ENCODE peak calls at places on chromosomes 4 and X, in five cellular contexts. G is heart right ventricle; C is Peyer's patch; I is CD8-positive, alpha-beta T cell; N is psoas muscle. Z is an unnamed sample. For H3K4me1 and H3K9me3, the result is how much of the 10 kb centered on the place peaks cover.

GRCh38 chr4:2281575-2282343 is 19.9 kb upstream of the MXD4 start:
- DNase-seq in G (peak), C (no peak), I (peak), N (no peak), Z (peak)

GRCh38 chr4:167775374-167775773 is 317.0 kb upstream of the ANXA10 start:
- DNase-seq in G (no peak), I (no peak), C (no peak), N (no peak), Z (no peak)

GRCh38 chrX:8783100-8784098 is 17.8 kb downstream of the FAM9A start:
- DNase-seq in C (no peak), I (peak), G (no peak), N (no peak), Z (peak)

GRCh38 chr4:37827030-37827705 is 682 bp downstream of the PGM2 start:
- DNase-seq in C (no peak), G (no peak), I (no peak), N (no peak), Z (no peak)

GRCh38 chrX:110280954-110281353 is 36.9 kb downstream of the AMMECR1 start:
- DNase-seq in I (no peak), G (no peak), C (no peak), N (no peak), Z (no peak)

GRCh38 chr4:11436673-11437072 is 8.0 kb upstream of the HS3ST1 start:
- DNase-seq in N (no peak), C (no peak), I (no peak), G (no peak), Z (no peak)

GRCh38 chr4:36446275-36446674 is 164.9 kb downstream of the DTHD1 start:
- DNase-seq in I (no peak), C (no peak), N (no peak), G (no peak), Z (no peak)

GRCh38 chrX:50430917-50431316 is 39.7 kb downstream of the DGKK start:
- DNase-seq in G (no peak), N (no peak), I (no peak), C (no peak), Z (no peak)

GRCh38 chrX:295136-295535 is 14.0 kb downstream of the PLCXD1 start:
- DNase-seq in G (no peak), N (no peak), I (no peak), C (no peak), Z (peak)

GRCh38 chrX:57313583-57314215 is 27.2 kb downstream of the FAAH2 start:
- DNase-seq in N (no peak), I (no peak), C (no peak), G (no peak), Z (no peak)

GRCh38 chr4:167779280-167779679 is 313.1 kb upstream of the ANXA10 start:
- DNase-seq in I (no peak), C (no peak), N (no peak), G (no peak), Z (no peak)

GRCh38 chr4:8319731-8320385 is 50.3 kb downstream of the HTRA3 start:
- DNase-seq in N (peak), C (peak), I (no peak), G (peak), Z (no peak)

GRCh38 chrX:32137525-32137924 is 1065.7 kb upstream of the FTHL17 start:
- DNase-seq in I (no peak), C (no peak), N (no peak), G (no peak), Z (no peak)

GRCh38 chrX:10089378-10089795 is 67.4 kb upstream of the CLCN4 start:
- DNase-seq in G (no peak), I (no peak), N (no peak), C (no peak), Z (no peak)

GRCh38 chr4:99430106-99430505 is 5.0 kb downstream of the ADH7 start:
- DNase-seq in N (no peak), C (no peak), I (no peak), G (no peak), Z (no peak)

GRCh38 chr4:152996672-152997071 is 60.5 kb downstream of the FHDC1 start:
- DNase-seq in I (no peak), N (no peak), C (no peak), G (no peak), Z (no peak)

GRCh38 chr4:183175631-183176232 is 76.7 kb downstream of the WWC2 start:
- DNase-seq in C (no peak), I (no peak), G (no peak), N (no peak), Z (no peak)

GRCh38 chr4:156328882-156329281 is 375.2 kb upstream of the CTSO start:
- DNase-seq in C (no peak), I (no peak), N (no peak), G (no peak), Z (no peak)

DNA sequence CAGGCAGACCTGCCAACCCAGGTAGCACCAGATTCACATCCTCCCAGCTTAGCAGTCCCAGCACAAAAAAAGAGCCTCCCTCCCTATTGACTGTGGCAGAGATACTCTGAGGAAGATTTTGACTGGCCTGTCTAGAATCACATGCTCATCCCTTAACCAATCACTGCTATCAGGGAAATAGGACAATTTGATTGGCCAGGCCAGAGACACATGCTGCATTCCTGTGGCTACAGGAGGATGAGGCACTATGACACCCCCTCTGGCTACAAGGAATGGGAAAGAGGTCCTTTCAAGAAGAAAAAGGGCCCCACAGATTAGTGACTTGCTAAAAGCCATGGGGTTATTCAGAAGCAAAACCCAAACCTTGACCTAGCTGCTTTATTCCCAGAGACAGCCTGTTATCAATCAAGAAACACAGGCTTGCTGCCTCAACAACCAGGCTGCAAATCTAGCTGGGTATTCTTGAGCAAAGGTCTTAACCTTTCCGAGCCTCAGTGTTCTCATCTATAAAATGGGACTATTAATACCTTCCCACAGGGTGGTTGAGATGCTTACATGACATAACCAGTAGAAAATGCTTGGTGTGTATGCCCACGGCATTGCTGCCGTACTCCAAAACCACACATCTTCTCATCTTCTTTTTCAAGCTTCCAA is 147.6 kb downstream of the BCOR start:
- DNase-seq in N (no peak), G (no peak), C (no peak), I (no peak), Z (no peak)
- H3K4me1 ChIP-seq in N (under half), G (under half), C (under half), I (under half), Z (under half)

GRCh38 chr4:103786014-103786413 is 66.2 kb upstream of the TACR3 start:
- DNase-seq in C (no peak), N (no peak), I (no peak), G (no peak), Z (peak)
- TF ChIP-seq CTCF in C (no peak), N (peak), I (no peak), G (no peak), Z (no peak)

DNA sequence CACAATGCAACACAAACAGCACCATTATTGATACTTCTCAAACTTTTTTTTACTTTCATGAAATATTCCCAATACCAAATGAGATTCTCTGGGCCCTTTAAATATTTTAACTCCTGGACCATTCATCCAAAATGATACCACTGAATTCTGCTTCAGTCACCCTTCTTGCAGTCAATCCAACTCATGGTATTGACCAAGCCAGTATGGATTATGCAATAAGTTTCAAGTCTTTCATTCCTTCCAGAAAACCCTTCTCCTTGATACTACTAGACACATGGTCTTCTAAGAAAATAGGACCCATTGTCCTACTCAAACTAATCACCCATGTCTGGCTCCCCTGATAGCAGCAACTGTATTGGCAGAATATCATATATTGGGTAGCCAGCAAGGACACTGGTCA is 23.0 kb downstream of the ZNF721 start:
- DNase-seq in G (no peak), C (no peak), N (no peak), I (no peak), Z (no peak)
- H3K9me3 ChIP-seq in G (under half), C (under half), N (under half), I (under half), Z (under half)

GRCh38 chr4:184817494-184818215 is 8.1 kb downstream of the ACSL1 start:
- DNase-seq in C (no peak), G (no peak), I (no peak), N (no peak), Z (no peak)
- H3K4me1 ChIP-seq in C (under half), G (half or more), I (under half), N (half or more), Z (under half)

DNA sequence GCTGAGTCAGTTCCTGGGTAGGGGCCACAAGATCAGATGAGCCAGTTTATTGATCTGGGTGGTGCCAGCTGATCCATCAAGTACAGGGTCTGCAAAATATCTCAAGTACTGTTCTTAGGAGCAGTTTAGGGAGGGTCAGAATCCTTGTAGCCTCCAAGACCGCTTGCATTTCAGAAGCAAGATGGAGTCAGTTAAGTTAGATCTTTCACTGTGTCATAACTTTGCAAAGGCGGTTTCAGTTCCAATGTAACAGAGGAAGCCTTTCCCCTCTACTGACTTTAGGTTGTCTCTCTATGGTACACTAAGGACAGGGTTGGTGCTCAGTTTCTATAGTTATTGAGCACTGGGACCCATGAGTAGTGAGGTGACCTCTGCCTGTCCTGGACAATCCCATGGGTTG is 127.3 kb upstream of the WDR1 start:
- DNase-seq in I (no peak), N (no peak), G (no peak), C (no peak), Z (no peak)
- TF ChIP-seq CTCF in I (no peak), N (no peak), G (no peak), C (no peak), Z (no peak)

DNA sequence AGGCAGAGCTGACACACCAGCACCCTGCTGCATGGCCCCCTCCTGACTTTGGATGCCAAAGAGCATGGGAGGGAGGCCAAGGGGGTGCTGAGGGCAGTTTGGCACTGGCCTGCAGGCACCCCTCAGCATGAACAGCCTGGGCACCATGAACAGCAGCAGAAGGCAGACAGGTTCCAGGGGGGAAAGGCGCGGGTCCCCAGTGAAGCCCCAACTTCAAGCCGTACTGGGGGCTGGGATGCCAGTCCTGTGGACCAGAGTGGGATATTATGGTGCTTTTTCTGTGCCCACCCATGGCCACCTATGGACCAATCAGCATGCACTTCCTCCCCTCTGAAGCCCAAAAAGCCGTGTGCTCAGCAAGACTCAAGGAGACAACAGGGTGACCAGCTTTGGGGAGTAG is 389.9 kb downstream of the TEX13C start:
- DNase-seq in C (no peak), N (no peak), I (no peak), G (no peak), Z (no peak)
- H3K9me3 ChIP-seq in C (under half), N (under half), I (under half), G (under half), Z (under half)